ENCODE peak calls at places on chromosomes 5 and 9, in ten cellular contexts. A is tibial artery; H is stimulated activated CD4-positive, alpha-beta T cell treated with anti-CD3 and anti-CD28 coated beads, Interleukin-12 subunit alpha, Interleukin-12 subunit beta, amount 100 ng/mL, for 4 hours; L is sciatic nerve; G is activated CD8-positive, alpha-beta memory T cell treated with anti-CD3 and anti-CD28 coated beads for 48 hours; S is dorsolateral prefrontal cortex; X is AG20443; Z is neural crest cell; V is RPMI8226; J is fibroblast of lung. I is an unnamed sample.

GRCh38 chr9:98365227-98365669 is 109.8 kb upstream of the TBC1D2 start:
- DNase-seq in Z (no peak), A (no peak), S (no peak), G (no peak), H (no peak), X (peak; percentile 10), L (no peak), V (peak; percentile 10), J (peak; percentile 15), I (no peak)

GRCh38 chr5:67509402-67509801 is 312.8 kb upstream of the CD180 start:
- DNase-seq in S (no peak), X (no peak), H (no peak), A (no peak), Z (no peak), L (no peak), J (no peak), V (no peak), G (no peak), I (no peak)

GRCh38 chr5:90326995-90327394 is 82.6 kb downstream of the CETN3 start:
- DNase-seq in G (no peak), H (no peak), Z (no peak), J (no peak), V (no peak), X (no peak), L (no peak), S (no peak), A (no peak), I (no peak)

GRCh38 chr5:127418378-127418777 is 99.1 kb upstream of the PRRC1 start:
- DNase-seq in H (no peak), L (no peak), G (no peak), A (no peak), X (no peak), Z (no peak), V (no peak), S (no peak), J (no peak), I (no peak)

GRCh38 chr9:4857163-4857562 is 64.4 kb downstream of the RCL1 start:
- DNase-seq in V (no peak), Z (no peak), L (no peak), G (no peak), S (no peak), X (no peak), J (peak; percentile 34), H (no peak), A (no peak), I (no peak)

GRCh38 chr9:113223963-113224362 is 2.6 kb downstream of the SLC31A1 start:
- DNase-seq in A (no peak), Z (no peak), V (no peak), S (no peak), J (peak; percentile 63), H (no peak), L (no peak), G (no peak), X (no peak), I (no peak)

GRCh38 chr9:97475079-97475478 is 26.4 kb upstream of the TMOD1 start:
- DNase-seq in J (peak; percentile 6), Z (no peak), A (no peak), G (no peak), V (no peak), X (no peak), H (no peak), L (no peak), S (no peak), I (no peak)

GRCh38 chr5:17252543-17252942 is 35.1 kb downstream of the BASP1 start:
- DNase-seq in S (no peak), L (no peak), X (no peak), H (no peak), G (no peak), Z (no peak), A (no peak), V (no peak), J (peak; percentile 64), I (no peak)

GRCh38 chr5:57442080-57442839 is 40.4 kb downstream of the ACTBL2 start:
- DNase-seq in L (no peak), H (no peak), J (peak; percentile 97), G (no peak), A (no peak), V (peak; percentile 27), S (no peak), Z (no peak), X (peak; percentile 88), I (peak; percentile 59)

GRCh38 chr9:109912082-109912581 is 132.1 kb downstream of the PALM2AKAP2 start:
- DNase-seq in V (no peak), G (no peak), X (peak; percentile 46), H (no peak), A (no peak), J (peak; percentile 63), S (no peak), Z (no peak), L (no peak), I (no peak)

GRCh38 chr5:161865510-161865909 is 17.6 kb downstream of the GABRA1 start:
- DNase-seq in V (no peak), X (no peak), J (no peak), S (no peak), A (no peak), Z (no peak), G (no peak), H (no peak), L (no peak), I (no peak)

GRCh38 chr5:31485376-31486207 is 46.3 kb downstream of the DROSHA start:
- DNase-seq in H (no peak), Z (no peak), S (no peak), J (no peak), V (no peak), A (no peak), L (no peak), X (no peak), G (no peak), I (no peak)

GRCh38 chr9:136460772-136461325 is 21.2 kb upstream of the INPP5E start:
- DNase-seq in J (no peak), L (no peak), Z (no peak), G (no peak), X (no peak), S (no peak), V (no peak), H (no peak), A (no peak), I (no peak)

GRCh38 chr9:137350696-137351584 is 48.9 kb upstream of the NRARP start:
- DNase-seq in A (no peak), Z (no peak), G (no peak), X (peak; percentile 9), V (peak; percentile 67), J (no peak), S (no peak), L (no peak), H (no peak), I (no peak)

GRCh38 chr5:140182075-140182709 is 7.2 kb downstream of the CYSTM1 start:
- DNase-seq in J (peak; percentile 50), X (peak; percentile 56), G (no peak), A (no peak), H (no peak), V (peak; percentile 70), Z (no peak), L (no peak), S (no peak), I (no peak)

GRCh38 chr5:42894057-42894456 is 82.4 kb upstream of the SELENOP start:
- DNase-seq in S (no peak), J (no peak), L (no peak), X (peak; percentile 24), V (no peak), G (no peak), Z (no peak), H (no peak), A (no peak), I (no peak)

GRCh38 chr5:39661026-39661779 is 236.4 kb upstream of the DAB2 start:
- DNase-seq in X (no peak), A (no peak), G (no peak), V (no peak), H (no peak), Z (no peak), L (no peak), S (no peak), J (peak; percentile 45), I (no peak)

GRCh38 chr5:141590127-141590526 is 28.7 kb downstream of the DIAPH1 start:
- DNase-seq in A (no peak), Z (no peak), S (no peak), X (no peak), G (no peak), L (no peak), V (no peak), J (no peak), H (no peak), I (no peak)

GRCh38 chr5:105350406-105351140 is 1788.0 kb upstream of the NUDT12 start:
- DNase-seq in L (no peak), A (no peak), G (no peak), Z (no peak), X (no peak), J (no peak), H (no peak), V (no peak), S (no peak), I (no peak)

GRCh38 chr5:40381676-40382363 is 297.9 kb upstream of the PTGER4 start:
- DNase-seq in X (no peak), A (no peak), L (no peak), G (no peak), H (no peak), J (peak; percentile 45), V (no peak), Z (no peak), S (no peak), I (peak; percentile 61)

GRCh38 chr5:94711785-94712184 is 93.3 kb downstream of the SLF1 start:
- DNase-seq in Z (no peak), V (no peak), L (no peak), G (no peak), H (no peak), X (no peak), J (no peak), S (no peak), A (no peak), I (no peak)

GRCh38 chr5:42321800-42322199 is 101.4 kb upstream of the GHR start:
- DNase-seq in A (no peak), J (no peak), X (no peak), S (no peak), G (no peak), V (no peak), H (no peak), L (no peak), Z (no peak), I (no peak)